ENCODE peak calls at places on chromosomes 1 and 21, in eight cellular contexts. E is gastrocnemius medialis, V is sigmoid colon, F is thyroid gland, T is tibial nerve, G is A549, M is heart left ventricle, D is uterus. O is an unnamed sample. For H3K9me3, the result is how much of the 10 kb centered on the place peaks cover.

GRCh38 chr21:45356653-45357435 is 48.1 kb upstream of the COL18A1 start:
- DNase-seq in E (no peak), V (no peak), F (no peak), T (no peak), G (no peak), M (peak), D (no peak), O (no peak)

GRCh38 chr1:22543679-22544078 is 19.6 kb upstream of the EPHA8 start:
- DNase-seq in E (no peak), V (no peak), F (no peak), T (no peak), G (no peak), M (no peak), D (no peak), O (no peak)

GRCh38 chr1:33310702-33311101 is 10.2 kb downstream of the A3GALT2 start:
- DNase-seq in E (no peak), V (no peak), F (no peak), T (no peak), G (no peak), M (no peak), D (no peak), O (no peak)

GRCh38 chr21:17466166-17466565 is 46.7 kb upstream of the CXADR start:
- DNase-seq in E (no peak), V (no peak), F (no peak), T (no peak), G (no peak), M (no peak), D (no peak), O (no peak)

GRCh38 chr1:94236630-94237290 is 624 bp downstream of the ARHGAP29 start:
- DNase-seq in E (peak), V (peak), F (peak), T (peak), G (no peak), M (peak), D (peak), O (peak)

GRCh38 chr1:44084998-44085675 is 33.5 kb upstream of the KLF17 start:
- DNase-seq in E (no peak), V (no peak), F (no peak), T (no peak), G (no peak), M (no peak), D (no peak), O (no peak)

GRCh38 chr1:221742555-221743415 is 896 bp upstream of the DUSP10 start:
- DNase-seq in E (peak), V (peak), F (peak), T (peak), G (peak), M (peak), D (peak), O (peak)

GRCh38 chr1:179369751-179370341 is 4.1 kb downstream of the AXDND1 start:
- DNase-seq in E (no peak), V (no peak), F (peak), T (peak), G (peak), M (no peak), D (no peak), O (peak)

GRCh38 chr1:153515504-153516394 is 20.0 kb downstream of the S100A6 start:
- DNase-seq in E (no peak), V (no peak), F (no peak), T (no peak), G (no peak), M (no peak), D (no peak), O (no peak)

GRCh38 chr1:222240536-222241181 is 307.2 kb downstream of the HHIPL2 start:
- DNase-seq in E (no peak), V (no peak), F (no peak), T (no peak), G (no peak), M (no peak), D (no peak), O (no peak)

GRCh38 chr1:65924471-65924870 is 131.8 kb downstream of the PDE4B start:
- DNase-seq in E (no peak), V (no peak), F (no peak), T (no peak), G (no peak), M (no peak), D (no peak), O (no peak)

GRCh38 chr21:10418649-10419048 is 102.7 kb upstream of the TPTE start:
- DNase-seq in E (no peak), V (no peak), F (no peak), T (no peak), G (no peak), M (no peak), D (no peak), O (no peak)
- H3K9me3 ChIP-seq in E (under half), V (under half), F (under half), T (under half), G (under half), M (under half), D (under half), O (under half)

GRCh38 chr1:203640723-203641523 is 14.3 kb downstream of the ATP2B4 start:
- DNase-seq in E (no peak), V (peak), F (no peak), T (no peak), G (no peak), M (no peak), D (no peak), O (no peak)

GRCh38 chr1:203636306-203636705 is 9.7 kb downstream of the ATP2B4 start:
- DNase-seq in E (no peak), V (peak), F (no peak), T (no peak), G (no peak), M (no peak), D (peak), O (no peak)

GRCh38 chr1:203640117-203640516 is 13.5 kb downstream of the ATP2B4 start:
- DNase-seq in E (no peak), V (peak), F (no peak), T (no peak), G (no peak), M (no peak), D (no peak), O (no peak)

GRCh38 chr1:203638914-203639313 is 12.3 kb downstream of the ATP2B4 start:
- DNase-seq in E (no peak), V (peak), F (no peak), T (no peak), G (no peak), M (no peak), D (no peak), O (no peak)

GRCh38 chr1:203638076-203638475 is 11.4 kb downstream of the ATP2B4 start:
- DNase-seq in E (no peak), V (no peak), F (no peak), T (no peak), G (no peak), M (no peak), D (no peak), O (no peak)
- H3K27ac ChIP-seq in E (peak), V (peak), F (no peak), T (no peak), G (no peak), M (peak), D (peak), O (no peak)

DNA sequence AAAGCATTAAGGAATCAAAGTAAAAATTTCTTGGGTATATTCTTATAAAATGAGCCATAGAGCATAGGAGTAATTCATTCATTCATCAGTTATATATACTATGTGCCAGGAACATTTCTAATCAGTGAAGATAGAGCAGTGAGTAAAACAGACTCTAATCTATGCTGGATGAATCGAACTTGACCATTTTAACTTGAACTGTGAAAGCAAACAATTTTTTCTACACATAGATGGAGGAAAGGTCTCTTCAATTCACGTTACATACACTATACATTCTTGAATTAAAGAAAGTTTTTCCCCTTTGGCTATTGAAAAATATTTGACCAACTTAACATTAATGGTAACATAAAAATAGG is 1.6 kb downstream of the MACO1 start:
- DNase-seq in E (no peak), V (no peak), F (no peak), T (no peak), G (no peak), M (no peak), D (no peak), O (no peak)
- TF ChIP-seq POLR2A in E (no peak), V (no peak), F (no peak), T (no peak), G (no peak), M (no peak), D (no peak), O (no peak)

DNA sequence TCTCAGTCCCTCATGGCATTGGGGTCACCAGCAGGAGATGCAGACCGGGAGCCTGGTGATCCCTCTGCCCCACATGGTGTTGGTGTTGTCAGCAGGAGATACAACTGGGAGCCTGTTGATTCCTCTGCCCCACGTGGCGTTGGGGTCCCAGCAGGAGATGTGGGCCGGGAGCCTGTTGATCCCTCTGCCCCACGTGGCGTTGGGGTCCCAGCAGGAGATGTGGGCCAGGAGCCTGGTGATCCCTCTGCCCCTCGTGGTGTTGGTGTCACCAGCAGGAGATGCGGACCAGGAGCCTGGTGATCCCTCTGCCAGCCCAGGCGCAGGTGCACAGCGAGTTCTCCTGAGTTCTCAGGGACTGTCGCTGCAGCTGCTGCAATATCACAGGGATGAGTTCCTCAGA is 229.6 kb upstream of the C1orf174 start:
- DNase-seq in E (no peak), V (peak), F (no peak), T (no peak), G (no peak), M (no peak), D (no peak), O (no peak)
- H3K9me3 ChIP-seq in E (under half), V (under half), F (under half), T (under half), G (under half), M (under half), D (under half), O (under half)

DNA sequence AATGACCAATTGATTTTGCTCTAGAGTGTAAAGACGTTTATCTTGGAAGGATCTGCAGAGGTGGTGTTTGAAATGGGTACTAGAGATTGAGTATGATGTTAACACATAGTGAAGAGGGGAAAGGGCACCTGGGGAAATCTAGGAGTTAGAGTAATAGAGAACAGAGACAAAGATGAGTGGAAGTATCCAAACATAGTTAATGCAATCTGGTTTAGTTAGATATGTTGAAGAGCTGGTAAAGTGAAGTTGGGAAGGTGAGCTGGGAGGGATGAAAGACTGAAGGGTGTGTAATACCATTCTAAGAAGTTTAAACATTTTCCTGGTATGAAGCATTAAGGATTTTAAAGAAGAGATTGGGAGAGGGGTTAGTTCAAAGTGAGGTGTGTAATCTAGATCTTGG is 11.0 kb downstream of the XPR1 start:
- DNase-seq in E (no peak), V (no peak), F (no peak), T (no peak), G (no peak), M (no peak), D (no peak), O (no peak)
- H3K27ac ChIP-seq in E (no peak), V (no peak), F (no peak), T (no peak), G (no peak), M (no peak), D (no peak), O (no peak)

GRCh38 chr1:159922499-159923202 is 2.7 kb downstream of the TAGLN2 start:
- DNase-seq in E (no peak), V (peak), F (no peak), T (no peak), G (no peak), M (peak), D (peak), O (peak)

GRCh38 chr1:159924791-159925712 is at the start of gene TAGLN2:
- DNase-seq in E (peak), V (peak), F (peak), T (peak), G (peak), M (peak), D (peak), O (peak)

GRCh38 chr1:159925713-159926066 is 383 bp upstream of the TAGLN2 start:
- DNase-seq in E (no peak), V (peak), F (peak), T (no peak), G (no peak), M (peak), D (no peak), O (peak)

GRCh38 chr1:159923203-159924024 is 1.9 kb downstream of the TAGLN2 start:
- DNase-seq in E (peak), V (peak), F (peak), T (peak), G (peak), M (peak), D (peak), O (peak)

GRCh38 chr1:159924025-159924790 is 1.1 kb downstream of the TAGLN2 start:
- DNase-seq in E (peak), V (peak), F (peak), T (peak), G (peak), M (peak), D (peak), O (peak)
- TF ChIP-seq POLR2A in E (peak), V (peak), F (no peak), T (peak), G (no peak), M (peak), D (peak), O (no peak)

DNA sequence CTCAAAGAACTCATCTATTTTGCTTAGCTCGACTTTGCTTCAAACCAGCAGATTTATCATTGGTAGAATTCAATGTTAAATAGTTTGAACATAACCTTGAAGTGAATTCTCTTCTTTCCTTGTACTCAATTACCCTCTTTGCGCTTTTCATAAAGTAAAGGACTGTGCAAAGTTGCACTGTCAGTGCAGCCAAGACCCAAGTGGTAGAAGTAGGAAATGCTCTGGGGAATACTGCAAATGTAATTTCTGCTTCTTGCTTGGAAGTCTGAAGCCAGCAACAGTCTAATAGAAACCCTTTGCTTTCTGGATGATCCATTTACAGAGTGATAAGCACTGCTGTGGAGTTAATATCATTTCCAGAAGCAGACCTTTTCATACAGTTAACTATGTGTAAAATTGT is 936.7 kb upstream of the TMPRSS15 start:
- DNase-seq in E (no peak), V (no peak), F (no peak), T (no peak), G (no peak), M (no peak), D (no peak), O (no peak)
- H3K9me3 ChIP-seq in E (under half), V (under half), F (under half), T (under half), G (under half), M (under half), D (under half), O (under half)

GRCh38 chr1:186843261-186843660 is 14.5 kb downstream of the PLA2G4A start:
- DNase-seq in E (no peak), V (no peak), F (no peak), T (no peak), G (no peak), M (no peak), D (no peak), O (no peak)

GRCh38 chr1:186843931-186844330 is 15.2 kb downstream of the PLA2G4A start:
- DNase-seq in E (no peak), V (no peak), F (no peak), T (no peak), G (no peak), M (no peak), D (no peak), O (no peak)

GRCh38 chr1:186845581-186846210 is 16.9 kb downstream of the PLA2G4A start:
- DNase-seq in E (no peak), V (no peak), F (no peak), T (no peak), G (no peak), M (no peak), D (no peak), O (no peak)

GRCh38 chr1:186841599-186841998 is 12.8 kb downstream of the PLA2G4A start:
- DNase-seq in E (no peak), V (no peak), F (no peak), T (no peak), G (no peak), M (no peak), D (no peak), O (no peak)

DNA sequence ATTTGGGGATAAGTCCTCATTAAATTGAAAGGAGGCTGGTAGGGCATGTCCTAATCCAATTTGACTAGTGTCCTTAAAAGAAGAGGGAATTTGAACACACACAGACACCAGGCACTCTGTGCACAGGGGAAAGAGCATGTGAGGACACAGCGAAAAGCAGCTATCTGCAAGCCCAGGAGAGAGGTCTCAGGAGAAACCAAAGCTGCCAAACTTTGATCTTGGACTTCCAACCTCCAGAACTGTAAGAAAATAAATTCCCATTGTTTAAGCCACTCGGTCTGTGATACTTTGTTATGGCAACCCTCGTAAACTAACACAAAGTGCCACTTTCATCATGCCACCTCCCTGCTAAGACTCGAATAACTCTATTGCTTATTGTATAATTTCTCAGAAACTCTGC is 13.8 kb downstream of the PLA2G4A start:
- DNase-seq in E (no peak), V (no peak), F (no peak), T (no peak), G (no peak), M (no peak), D (no peak), O (no peak)
- H3K27ac ChIP-seq in E (no peak), V (peak), F (no peak), T (no peak), G (peak), M (no peak), D (no peak), O (no peak)

GRCh38 chr1:216910081-216910840 is 187.0 kb upstream of the ESRRG start:
- DNase-seq in E (no peak), V (no peak), F (no peak), T (no peak), G (no peak), M (no peak), D (no peak), O (no peak)
- TF ChIP-seq POLR2A in E (no peak), V (no peak), F (no peak), T (no peak), G (no peak), M (no peak), D (no peak), O (no peak)